ENCODE peak calls at places on chromosomes 3 and 15, in ten cellular contexts. E, D, A, S, O, K, B, W, X and G are unnamed samples.

GRCh38 chr3:111227216-111227615 is 155.6 kb downstream of the NECTIN3 start:
- DNase-seq in E (peak), A (no peak), W (no peak), S (peak), D (no peak), X (no peak), B (no peak), O (no peak), K (no peak), G (no peak)

GRCh38 chr3:58751235-58751634 is 84.7 kb upstream of the FAM3D start:
- DNase-seq in O (no peak), B (no peak), A (no peak), S (no peak), D (no peak), X (no peak), K (no peak), W (no peak), E (no peak), G (no peak)

GRCh38 chr3:80733522-80734176 is 965.9 kb upstream of the ROBO1 start:
- DNase-seq in S (peak), D (no peak), K (no peak), O (no peak), E (peak), B (peak), A (no peak), X (no peak), W (no peak), G (no peak)

GRCh38 chr3:47420511-47421484 is 40.0 kb downstream of the PTPN23 start:
- DNase-seq in S (peak), A (peak), E (peak), K (peak), O (peak), B (peak), D (peak), W (peak), X (peak), G (peak)

GRCh38 chr3:20185364-20185732 is 658 bp downstream of the SGO1 start:
- DNase-seq in B (peak), K (no peak), A (no peak), S (peak), W (no peak), D (peak), O (no peak), E (no peak), X (no peak), G (no peak)

GRCh38 chr15:66735909-66736305 is 33.9 kb downstream of the SMAD6 start:
- DNase-seq in O (no peak), B (no peak), D (no peak), E (no peak), X (no peak), W (no peak), K (no peak), S (no peak), A (no peak), G (no peak)

GRCh38 chr3:42149537-42150426 is 58.6 kb downstream of the TRAK1 start:
- DNase-seq in B (no peak), E (no peak), O (no peak), S (no peak), D (no peak), X (no peak), K (peak), A (no peak), W (no peak), G (no peak)

GRCh38 chr15:67622110-67622509 is 79.6 kb downstream of the MAP2K5 start:
- DNase-seq in B (no peak), W (no peak), K (no peak), E (no peak), D (no peak), O (no peak), X (no peak), S (no peak), A (no peak), G (no peak)

GRCh38 chr3:172630316-172630715 is 80.6 kb downstream of the NCEH1 start:
- DNase-seq in B (no peak), S (no peak), K (no peak), W (no peak), X (no peak), O (no peak), D (no peak), A (no peak), E (no peak), G (no peak)

GRCh38 chr3:53079791-53080555 is 34.1 kb upstream of the SFMBT1 start:
- DNase-seq in X (peak), A (no peak), O (no peak), W (no peak), S (no peak), D (no peak), E (no peak), B (no peak), K (peak), G (no peak)

GRCh38 chr3:22980346-22980745 is 222.8 kb upstream of the UBE2E2 start:
- DNase-seq in E (no peak), S (peak), A (no peak), D (no peak), O (no peak), X (no peak), K (no peak), B (peak), W (no peak), G (no peak)

GRCh38 chr3:114155370-114155821 is 23.5 kb downstream of the DRD3 start:
- DNase-seq in D (peak), W (no peak), O (peak), B (peak), S (peak), X (no peak), A (peak), K (no peak), E (no peak), G (no peak)

GRCh38 chr3:13502791-13503060 is 22.6 kb downstream of the HDAC11 start:
- DNase-seq in O (no peak), K (no peak), S (no peak), D (no peak), B (no peak), E (no peak), W (peak), A (no peak), X (peak), G (no peak)

GRCh38 chr3:72224804-72225509 is 440.0 kb upstream of the PROK2 start:
- DNase-seq in K (no peak), X (no peak), O (no peak), W (no peak), S (no peak), E (no peak), A (no peak), B (no peak), D (no peak), G (no peak)

GRCh38 chr15:90691982-90692773 is 25.0 kb upstream of the BLM start:
- DNase-seq in O (no peak), S (no peak), D (peak), E (no peak), K (no peak), X (no peak), B (no peak), A (no peak), W (no peak), G (no peak)

GRCh38 chr15:67024998-67025368 is 40.4 kb upstream of the SMAD3 start:
- DNase-seq in B (no peak), S (no peak), X (no peak), K (no peak), D (no peak), W (no peak), A (no peak), E (no peak), O (no peak), G (no peak)

GRCh38 chr3:59866076-59866475 is 816.3 kb upstream of the CFAP20DC start:
- DNase-seq in W (no peak), E (no peak), S (no peak), O (no peak), D (no peak), A (no peak), K (no peak), B (no peak), X (no peak), G (no peak)

GRCh38 chr15:64452988-64453688 is 7.2 kb upstream of the ZNF609 start:
- DNase-seq in D (no peak), A (peak), E (no peak), X (no peak), S (peak), O (no peak), K (no peak), W (no peak), B (no peak), G (no peak)

GRCh38 chr15:74389115-74390048 is 21.9 kb upstream of the CYP11A1 start:
- DNase-seq in X (no peak), W (no peak), A (no peak), E (no peak), B (no peak), O (no peak), K (no peak), S (no peak), D (no peak), G (no peak)

GRCh38 chr3:30492581-30493192 is 113.7 kb upstream of the TGFBR2 start:
- DNase-seq in X (no peak), A (no peak), S (peak), O (no peak), D (no peak), E (no peak), B (no peak), K (no peak), W (no peak), G (no peak)

GRCh38 chr3:38150780-38151528 is 12.5 kb downstream of the MYD88 start:
- DNase-seq in B (no peak), X (no peak), S (no peak), W (no peak), E (no peak), K (no peak), D (no peak), O (no peak), A (no peak), G (no peak)

GRCh38 chr15:59199775-59200465 is 6.7 kb upstream of the LDHAL6B start:
- DNase-seq in D (no peak), S (peak), O (no peak), B (no peak), A (no peak), X (no peak), W (no peak), E (no peak), K (no peak), G (peak)

GRCh38 chr3:45943207-45943846 is at the start of gene CXCR6:
- DNase-seq in D (no peak), X (peak), W (no peak), A (no peak), B (no peak), S (peak), K (no peak), E (no peak), O (no peak), G (no peak)

GRCh38 chr3:62962656-62963055 is 87.4 kb upstream of the CADPS start:
- DNase-seq in W (no peak), D (no peak), K (no peak), S (no peak), E (no peak), O (no peak), A (no peak), X (no peak), B (peak), G (no peak)

GRCh38 chr3:176696816-176697215 is 500.5 kb downstream of the TBL1XR1 start:
- DNase-seq in S (no peak), K (no peak), B (no peak), E (no peak), O (no peak), D (no peak), W (no peak), X (no peak), A (no peak), G (no peak)

GRCh38 chr3:146313411-146314111 is 62.7 kb upstream of the PLSCR4 start:
- DNase-seq in A (no peak), S (peak), X (no peak), O (no peak), B (no peak), D (peak), K (no peak), E (peak), W (no peak), G (no peak)

GRCh38 chr15:70217246-70218160 is 119.8 kb upstream of the TLE3 start:
- DNase-seq in E (no peak), K (no peak), O (no peak), W (no peak), D (no peak), A (no peak), X (no peak), B (no peak), S (no peak), G (no peak)

GRCh38 chr3:64687781-64688515 is at the start of gene ADAMTS9:
- DNase-seq in X (peak), E (peak), K (peak), S (peak), B (peak), O (peak), D (no peak), A (peak), W (peak), G (peak)

GRCh38 chr15:45703670-45704328 is 69.0 kb downstream of the SQOR start:
- DNase-seq in X (no peak), E (no peak), K (no peak), A (no peak), S (no peak), B (no peak), D (no peak), O (no peak), W (no peak), G (no peak)

GRCh38 chr15:55334997-55335396 is 16.0 kb downstream of the PIGB start:
- DNase-seq in E (no peak), B (no peak), O (no peak), W (no peak), K (no peak), X (no peak), D (no peak), S (peak), A (no peak), G (no peak)

GRCh38 chr15:89837134-89837829 is 22.6 kb upstream of the ANPEP start:
- DNase-seq in B (no peak), W (no peak), X (no peak), D (no peak), S (peak), E (no peak), O (no peak), K (no peak), A (no peak), G (no peak)

GRCh38 chr3:54191220-54191619 is 68.9 kb downstream of the CACNA2D3 start:
- DNase-seq in D (no peak), S (no peak), X (no peak), B (no peak), O (no peak), W (no peak), E (no peak), A (no peak), K (no peak), G (no peak)

GRCh38 chr15:47194718-47195117 is 522.6 kb upstream of the SEMA6D start:
- DNase-seq in E (peak), O (no peak), W (no peak), K (no peak), S (peak), X (no peak), D (peak), A (no peak), B (peak), G (no peak)

GRCh38 chr15:68177747-68178146 is 27.4 kb downstream of the CALML4 start:
- DNase-seq in O (no peak), S (peak), K (no peak), W (no peak), A (no peak), D (no peak), B (no peak), E (no peak), X (no peak), G (no peak)

GRCh38 chr15:22942877-22943276 is 37.3 kb downstream of the CYFIP1 start:
- DNase-seq in S (no peak), W (no peak), A (no peak), E (no peak), D (no peak), K (no peak), O (no peak), B (no peak), X (no peak), G (no peak)

GRCh38 chr15:70752142-70752754 is 11.1 kb downstream of the UACA start:
- DNase-seq in X (peak), E (no peak), W (peak), K (no peak), D (peak), A (peak), O (no peak), S (no peak), B (no peak), G (no peak)

GRCh38 chr15:29324746-29325145 is 55.1 kb upstream of the NSMCE3 start:
- DNase-seq in W (no peak), A (no peak), S (no peak), B (no peak), O (no peak), D (peak), X (no peak), E (peak), K (no peak), G (no peak)

GRCh38 chr3:72336821-72337479 is 511.3 kb downstream of the SHQ1 start:
- DNase-seq in B (peak), W (peak), E (no peak), O (peak), X (peak), D (no peak), A (peak), S (peak), K (peak), G (peak)

GRCh38 chr3:100782359-100782758 is 73.1 kb downstream of the TFG start:
- DNase-seq in W (no peak), O (no peak), D (no peak), X (no peak), E (no peak), A (no peak), K (no peak), B (no peak), S (no peak), G (no peak)

GRCh38 chr3:93969997-93970396 is 3.7 kb downstream of the PROS1 start:
- DNase-seq in E (no peak), W (no peak), X (no peak), S (no peak), D (no peak), B (no peak), A (no peak), O (no peak), K (no peak), G (no peak)

GRCh38 chr3:93969443-93969842 is 4.3 kb downstream of the PROS1 start:
- DNase-seq in K (no peak), A (no peak), B (no peak), S (peak), O (no peak), W (no peak), X (no peak), D (no peak), E (no peak), G (no peak)

DNA sequence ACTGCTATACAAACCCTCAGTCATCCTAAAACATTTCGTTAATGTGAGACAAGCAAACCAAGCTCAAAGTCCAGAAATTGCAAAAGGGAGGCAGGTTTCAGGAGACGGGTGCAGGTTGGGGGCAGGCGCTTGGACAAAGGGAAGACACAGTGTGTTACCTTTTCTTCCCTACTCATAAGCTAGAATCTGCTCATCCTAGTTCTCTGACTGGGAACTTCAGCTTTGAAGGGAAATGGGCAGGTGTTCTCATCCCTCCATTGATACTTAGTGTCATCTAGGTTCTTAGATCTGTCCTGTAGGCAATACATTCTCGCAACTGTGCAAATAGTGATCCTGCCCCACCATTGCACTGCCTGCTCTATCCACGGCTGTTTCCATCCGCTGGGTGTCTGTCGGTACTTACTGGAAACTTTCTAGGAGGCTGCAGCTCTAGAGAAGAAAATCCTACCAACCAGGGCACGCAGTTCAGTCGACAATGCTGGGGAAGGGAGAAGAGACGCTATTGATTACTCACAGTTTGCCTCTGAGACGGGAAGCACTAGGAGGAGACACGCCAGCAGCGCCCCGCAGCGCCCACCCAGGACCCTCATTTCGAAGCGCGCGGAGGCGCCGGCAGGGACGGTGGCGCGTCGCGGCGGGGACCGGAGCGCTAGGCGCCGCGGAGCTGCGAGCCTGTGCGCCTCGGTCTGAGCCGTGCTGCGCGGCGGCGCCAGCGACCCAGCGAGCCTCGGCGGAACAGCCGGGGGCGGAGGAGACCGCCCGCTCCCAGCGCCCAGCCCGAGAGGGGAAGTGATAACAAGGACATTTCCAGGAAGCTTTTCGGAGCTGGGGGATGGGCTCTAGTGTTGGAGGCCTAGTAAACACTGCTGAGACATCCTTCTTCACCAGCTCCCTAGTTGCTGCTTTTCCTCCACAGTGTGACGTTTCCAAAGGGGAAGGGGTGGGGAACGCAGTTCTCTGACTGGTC is at the start of gene PROS1:
- DNase-seq in K (peak), S (peak), B (peak), X (peak), O (peak), E (peak), W (peak), A (peak), D (peak), G (peak)
- TF ChIP-seq CTCF in K (no peak), S (no peak), B (no peak), X (no peak), O (no peak), E (no peak), W (no peak), A (peak), D (no peak), G (peak)

DNA sequence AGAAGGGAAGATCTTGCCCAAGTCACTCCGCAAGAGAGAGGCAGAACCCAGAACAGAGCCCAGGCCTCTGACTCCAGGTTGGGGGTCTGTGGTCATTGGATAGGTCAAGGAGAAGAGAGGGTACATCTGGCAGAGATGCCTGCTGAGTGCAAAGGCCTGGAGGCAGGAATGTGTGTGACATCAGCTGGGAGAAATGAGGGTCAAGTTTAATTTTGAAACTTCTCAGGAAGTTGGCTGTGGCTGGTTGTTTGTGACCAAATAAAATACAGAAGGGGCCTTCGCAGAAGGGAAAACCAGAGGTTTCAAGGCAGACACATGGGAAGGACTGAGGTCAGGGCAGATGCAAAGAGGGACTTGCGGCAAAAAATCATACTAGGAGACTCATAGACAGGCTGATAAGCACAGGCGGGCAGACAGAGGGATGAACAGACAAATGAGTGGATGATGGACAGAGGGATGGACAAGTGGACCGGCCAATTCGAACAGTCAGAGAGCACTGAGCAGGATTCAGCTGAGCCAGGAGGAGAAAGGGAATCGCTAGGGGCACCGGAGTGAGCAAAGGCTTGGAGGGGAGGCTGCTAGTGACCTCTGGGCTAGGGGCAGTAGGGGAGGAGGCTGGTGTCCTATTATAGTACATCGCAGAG is 28.8 kb upstream of the CACNA2D2 start:
- DNase-seq in X (no peak), A (no peak), D (no peak), O (no peak), S (no peak), E (no peak), W (no peak), B (no peak), K (no peak), G (no peak)
- TF ChIP-seq CTCF in X (no peak), A (no peak), D (no peak), O (no peak), S (no peak), E (peak), W (no peak), B (no peak), K (no peak), G (peak)

DNA sequence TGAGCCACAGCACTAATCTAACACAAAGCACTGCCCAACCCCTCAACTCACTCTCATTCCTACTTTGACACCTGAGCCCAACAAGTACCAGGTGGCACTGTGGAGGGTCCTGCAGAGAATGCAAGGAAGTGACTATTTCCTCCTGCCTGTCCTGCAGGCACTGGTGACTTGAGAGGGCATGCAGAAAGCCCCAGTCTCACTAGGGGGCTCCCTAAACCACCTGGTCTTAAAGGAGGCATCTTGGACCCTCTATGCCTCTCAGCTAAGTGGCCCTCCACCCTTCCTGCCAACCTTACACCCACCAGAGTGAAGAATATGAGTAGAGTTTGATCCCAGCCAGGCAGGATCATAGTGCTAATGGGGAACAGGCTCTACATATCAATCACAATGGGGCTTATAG is 15.2 kb downstream of the TRAIP start:
- DNase-seq in B (peak), W (no peak), O (peak), X (no peak), K (no peak), E (no peak), D (peak), S (no peak), A (no peak), G (no peak)
- TF ChIP-seq CTCF in B (peak), W (peak), O (peak), X (peak), K (no peak), E (peak), D (peak), S (peak), A (peak), G (peak)

GRCh38 chr3:197802505-197803459 is 11.7 kb downstream of the LRCH3 start:
- DNase-seq in K (no peak), S (no peak), B (no peak), A (no peak), W (no peak), E (no peak), O (no peak), X (no peak), D (no peak), G (no peak)
- TF ChIP-seq CTCF in K (no peak), S (peak), B (no peak), A (no peak), W (no peak), E (peak), O (peak), X (no peak), D (peak), G (peak)